ENCODE peak calls at places on chromosome 21, in seven cellular contexts. One of them, this sample, is unnamed.

GRCh38 chr21:18041012-18041411 is 203.6 kb upstream of the CHODL start:
- DNase-seq in transverse colon: no peak
- DNase-seq in uterus: no peak
- DNase-seq in right atrium auricular region: no peak
- DNase-seq in upper lobe of right lung: no peak
- DNase-seq in fibroblast of lung: no peak
- DNase-seq in lower lobe of right lung: no peak
- DNase-seq in this sample: no peak

GRCh38 chr21:27379381-27379780 is 412.5 kb upstream of the ADAMTS5 start:
- DNase-seq in upper lobe of right lung: no peak
- DNase-seq in lower lobe of right lung: no peak
- DNase-seq in right atrium auricular region: no peak
- DNase-seq in transverse colon: no peak
- DNase-seq in fibroblast of lung: no peak
- DNase-seq in uterus: no peak
- DNase-seq in this sample: no peak

GRCh38 chr21:44267655-44268142 is 6.0 kb upstream of the DNMT3L start:
- DNase-seq in right atrium auricular region: no peak
- DNase-seq in lower lobe of right lung: no peak
- DNase-seq in uterus: peak; percentile 58
- DNase-seq in fibroblast of lung: peak; percentile 3
- DNase-seq in upper lobe of right lung: no peak
- DNase-seq in transverse colon: peak; percentile 32
- DNase-seq in this sample: peak; percentile 54

GRCh38 chr21:31678478-31678877 is 19.0 kb downstream of the SOD1 start:
- DNase-seq in transverse colon: no peak
- DNase-seq in upper lobe of right lung: no peak
- DNase-seq in lower lobe of right lung: no peak
- DNase-seq in right atrium auricular region: no peak
- DNase-seq in fibroblast of lung: no peak
- DNase-seq in uterus: no peak
- DNase-seq in this sample: no peak

GRCh38 chr21:41878831-41879189 is 334 bp downstream of the PRDM15 start:
- DNase-seq in right atrium auricular region: peak; percentile 83
- DNase-seq in upper lobe of right lung: peak; percentile 91
- DNase-seq in lower lobe of right lung: peak; percentile 89
- DNase-seq in transverse colon: peak; percentile 84
- DNase-seq in fibroblast of lung: peak; percentile 85
- DNase-seq in uterus: peak; percentile 79
- DNase-seq in this sample: peak; percentile 85

GRCh38 chr21:43827015-43827611 is 37.7 kb downstream of the RRP1 start:
- DNase-seq in transverse colon: no peak
- DNase-seq in right atrium auricular region: no peak
- DNase-seq in lower lobe of right lung: no peak
- DNase-seq in fibroblast of lung: peak; percentile 57
- DNase-seq in upper lobe of right lung: no peak
- DNase-seq in uterus: no peak
- DNase-seq in this sample: no peak

GRCh38 chr21:41861255-41861654 is 17.9 kb downstream of the PRDM15 start:
- DNase-seq in upper lobe of right lung: peak; percentile 25
- DNase-seq in lower lobe of right lung: no peak
- DNase-seq in right atrium auricular region: no peak
- DNase-seq in uterus: no peak
- DNase-seq in fibroblast of lung: no peak
- DNase-seq in transverse colon: no peak
- DNase-seq in this sample: no peak

GRCh38 chr21:42632771-42633690 is 20.4 kb upstream of the PDE9A start:
- DNase-seq in uterus: no peak
- DNase-seq in upper lobe of right lung: peak; percentile 29
- DNase-seq in fibroblast of lung: no peak
- DNase-seq in right atrium auricular region: no peak
- DNase-seq in transverse colon: peak; percentile 5
- DNase-seq in lower lobe of right lung: peak; percentile 28
- DNase-seq in this sample: no peak

GRCh38 chr21:42214921-42215320 is 4.0 kb upstream of the ABCG1 start:
- DNase-seq in right atrium auricular region: no peak
- DNase-seq in transverse colon: no peak
- DNase-seq in upper lobe of right lung: no peak
- DNase-seq in uterus: no peak
- DNase-seq in fibroblast of lung: no peak
- DNase-seq in lower lobe of right lung: no peak
- DNase-seq in this sample: peak; percentile 14

GRCh38 chr21:30434033-30434631 is 4.1 kb downstream of the KRTAP13-4 start:
- DNase-seq in right atrium auricular region: no peak
- DNase-seq in fibroblast of lung: peak; percentile 0
- DNase-seq in upper lobe of right lung: no peak
- DNase-seq in uterus: no peak
- DNase-seq in lower lobe of right lung: no peak
- DNase-seq in transverse colon: peak; percentile 7
- DNase-seq in this sample: no peak

GRCh38 chr21:29315155-29315749 is 16.5 kb downstream of the BACH1 start:
- DNase-seq in fibroblast of lung: no peak
- DNase-seq in lower lobe of right lung: no peak
- DNase-seq in transverse colon: no peak
- DNase-seq in upper lobe of right lung: no peak
- DNase-seq in uterus: no peak
- DNase-seq in right atrium auricular region: no peak
- DNase-seq in this sample: no peak

GRCh38 chr21:38965910-38966504 is 160.3 kb downstream of the ETS2 start:
- DNase-seq in right atrium auricular region: no peak
- DNase-seq in fibroblast of lung: peak; percentile 75
- DNase-seq in upper lobe of right lung: peak; percentile 78
- DNase-seq in transverse colon: peak; percentile 80
- DNase-seq in lower lobe of right lung: peak; percentile 80
- DNase-seq in uterus: no peak
- DNase-seq in this sample: no peak

GRCh38 chr21:44456915-44457736 is 1.8 kb downstream of the LRRC3 start:
- DNase-seq in right atrium auricular region: no peak
- DNase-seq in uterus: no peak
- DNase-seq in transverse colon: no peak
- DNase-seq in upper lobe of right lung: peak; percentile 64
- DNase-seq in lower lobe of right lung: peak; percentile 46
- DNase-seq in fibroblast of lung: no peak
- DNase-seq in this sample: peak; percentile 77

GRCh38 chr21:41210405-41211040 is 42.6 kb downstream of the BACE2 start:
- DNase-seq in transverse colon: no peak
- DNase-seq in right atrium auricular region: peak; percentile 64
- DNase-seq in lower lobe of right lung: no peak
- DNase-seq in upper lobe of right lung: no peak
- DNase-seq in uterus: no peak
- DNase-seq in fibroblast of lung: no peak
- DNase-seq in this sample: no peak

GRCh38 chr21:17848228-17848627 is 29.1 kb upstream of the C21orf91 start:
- DNase-seq in fibroblast of lung: peak; percentile 97
- DNase-seq in lower lobe of right lung: no peak
- DNase-seq in upper lobe of right lung: no peak
- DNase-seq in transverse colon: peak; percentile 35
- DNase-seq in right atrium auricular region: no peak
- DNase-seq in uterus: peak; percentile 36
- DNase-seq in this sample: no peak

GRCh38 chr21:29508311-29508710 is 209.6 kb downstream of the BACH1 start:
- DNase-seq in fibroblast of lung: no peak
- DNase-seq in upper lobe of right lung: no peak
- DNase-seq in transverse colon: no peak
- DNase-seq in right atrium auricular region: no peak
- DNase-seq in uterus: no peak
- DNase-seq in lower lobe of right lung: no peak
- DNase-seq in this sample: no peak

GRCh38 chr21:43362928-43363314 is 64.0 kb downstream of the SIK1 start:
- DNase-seq in lower lobe of right lung: no peak
- DNase-seq in fibroblast of lung: no peak
- DNase-seq in right atrium auricular region: no peak
- DNase-seq in transverse colon: peak; percentile 59
- DNase-seq in uterus: no peak
- DNase-seq in upper lobe of right lung: no peak
- DNase-seq in this sample: no peak

GRCh38 chr21:32334980-32335471 is 36.4 kb downstream of the MRAP start:
- DNase-seq in upper lobe of right lung: no peak
- DNase-seq in lower lobe of right lung: no peak
- DNase-seq in uterus: no peak
- DNase-seq in transverse colon: no peak
- DNase-seq in fibroblast of lung: no peak
- DNase-seq in right atrium auricular region: no peak
- DNase-seq in this sample: no peak

GRCh38 chr21:32819702-32820101 is 48.1 kb upstream of the PAXBP1 start:
- DNase-seq in lower lobe of right lung: no peak
- DNase-seq in fibroblast of lung: peak; percentile 96
- DNase-seq in right atrium auricular region: peak; percentile 74
- DNase-seq in upper lobe of right lung: no peak
- DNase-seq in transverse colon: no peak
- DNase-seq in uterus: peak; percentile 52
- DNase-seq in this sample: no peak

GRCh38 chr21:42156690-42157605 is 62.0 kb upstream of the ABCG1 start:
- DNase-seq in upper lobe of right lung: peak; percentile 61
- DNase-seq in right atrium auricular region: no peak
- DNase-seq in lower lobe of right lung: no peak
- DNase-seq in uterus: no peak
- DNase-seq in transverse colon: peak; percentile 31
- DNase-seq in fibroblast of lung: no peak
- DNase-seq in this sample: no peak

GRCh38 chr21:44326716-44327602 is 12.2 kb downstream of the CFAP410 start:
- DNase-seq in upper lobe of right lung: no peak
- DNase-seq in lower lobe of right lung: no peak
- DNase-seq in fibroblast of lung: no peak
- DNase-seq in right atrium auricular region: no peak
- DNase-seq in transverse colon: no peak
- DNase-seq in uterus: no peak
- DNase-seq in this sample: peak; percentile 70

GRCh38 chr21:42590431-42591131 is 62.8 kb upstream of the PDE9A start:
- DNase-seq in upper lobe of right lung: no peak
- DNase-seq in right atrium auricular region: no peak
- DNase-seq in fibroblast of lung: no peak
- DNase-seq in lower lobe of right lung: no peak
- DNase-seq in uterus: no peak
- DNase-seq in transverse colon: no peak
- DNase-seq in this sample: no peak

DNA sequence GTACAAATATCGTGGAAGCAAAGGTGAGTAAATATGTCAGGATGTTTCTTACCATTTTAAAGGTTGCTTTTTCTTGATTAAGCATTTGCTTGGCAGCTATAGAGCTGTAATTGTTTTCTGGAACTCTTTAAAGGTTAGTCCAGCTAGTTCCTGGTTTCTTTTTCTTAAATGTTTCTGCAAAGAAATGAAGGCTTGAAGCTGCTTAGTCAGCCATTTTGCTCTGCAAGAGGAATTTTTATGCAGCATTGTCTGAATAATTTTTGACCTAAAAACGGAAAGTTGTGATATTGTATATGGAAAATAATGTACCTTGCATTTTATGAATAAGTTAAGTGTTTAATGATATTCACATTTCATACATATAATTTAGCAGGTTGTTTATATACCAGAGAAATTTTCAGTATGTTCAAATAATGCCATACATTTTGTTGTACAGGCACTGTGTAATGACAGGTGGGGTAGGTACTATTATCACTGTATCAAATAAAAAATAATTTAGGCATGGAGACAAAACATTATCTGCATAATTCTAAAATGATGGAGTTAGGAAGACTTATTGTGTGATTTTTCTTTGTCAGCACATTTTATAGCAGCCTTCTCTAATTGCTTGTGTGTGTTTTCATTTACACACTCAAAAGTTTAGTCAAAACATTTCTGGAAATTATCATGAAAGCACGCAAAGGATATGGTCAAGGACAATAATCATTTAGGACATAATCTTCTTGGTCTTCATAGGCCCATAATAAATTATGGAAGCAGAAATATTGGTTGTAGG is 624.4 kb downstream of the NCAM2 start:
- DNase-seq in transverse colon: no peak
- DNase-seq in uterus: no peak
- DNase-seq in right atrium auricular region: no peak
- DNase-seq in upper lobe of right lung: no peak
- DNase-seq in fibroblast of lung: no peak
- DNase-seq in lower lobe of right lung: no peak
- DNase-seq in this sample: no peak
- H3K4me1 ChIP-seq in transverse colon: no peaks in the 10 kb centered on the region
- H3K4me1 ChIP-seq in uterus: no peaks in the 10 kb centered on the region
- H3K4me1 ChIP-seq in right atrium auricular region: no peaks in the 10 kb centered on the region
- H3K4me1 ChIP-seq in upper lobe of right lung: no peaks in the 10 kb centered on the region
- H3K4me1 ChIP-seq in fibroblast of lung: no peaks in the 10 kb centered on the region
- H3K4me1 ChIP-seq in lower lobe of right lung: no peaks in the 10 kb centered on the region
- H3K4me1 ChIP-seq in this sample: no peaks in the 10 kb centered on the region

DNA sequence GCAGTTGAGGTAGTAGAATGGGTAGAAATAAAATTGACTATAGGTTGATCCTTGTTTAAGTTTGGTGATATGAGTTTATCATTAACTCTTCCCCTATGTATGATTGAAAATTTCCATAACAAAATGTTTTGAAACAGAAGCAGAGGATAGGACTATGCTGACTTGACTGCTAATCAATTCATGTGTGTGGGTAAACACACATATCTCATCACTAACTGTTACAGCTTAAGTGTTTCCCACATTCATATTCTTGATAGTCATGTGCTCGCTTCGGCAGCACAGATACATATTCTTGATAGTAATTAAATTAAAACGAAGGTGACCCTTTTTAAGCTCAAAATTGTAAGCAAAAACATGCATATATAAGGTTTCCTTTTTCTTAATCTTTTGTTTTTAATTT is 68.2 kb upstream of the SAMSN1 start:
- DNase-seq in transverse colon: no peak
- DNase-seq in uterus: no peak
- DNase-seq in lower lobe of right lung: no peak
- DNase-seq in upper lobe of right lung: no peak
- DNase-seq in right atrium auricular region: no peak
- DNase-seq in fibroblast of lung: no peak
- DNase-seq in this sample: no peak
- TF ChIP-seq CTCF in transverse colon: no peak
- TF ChIP-seq CTCF in uterus: no peak
- TF ChIP-seq CTCF in lower lobe of right lung: no peak
- TF ChIP-seq CTCF in upper lobe of right lung: no peak
- TF ChIP-seq CTCF in right atrium auricular region: no peak
- TF ChIP-seq CTCF in fibroblast of lung: no peak
- TF ChIP-seq CTCF in this sample: no peak

GRCh38 chr21:34094949-34095348 is 21.6 kb downstream of the MRPS6 start:
- DNase-seq in fibroblast of lung: no peak
- DNase-seq in upper lobe of right lung: no peak
- DNase-seq in right atrium auricular region: no peak
- DNase-seq in uterus: no peak
- DNase-seq in transverse colon: no peak
- DNase-seq in lower lobe of right lung: no peak
- DNase-seq in this sample: no peak

GRCh38 chr21:34100789-34101188 is 27.4 kb downstream of the MRPS6 start:
- DNase-seq in transverse colon: no peak
- DNase-seq in uterus: no peak
- DNase-seq in right atrium auricular region: no peak
- DNase-seq in upper lobe of right lung: no peak
- DNase-seq in fibroblast of lung: no peak
- DNase-seq in lower lobe of right lung: no peak
- DNase-seq in this sample: no peak

GRCh38 chr21:34105947-34106541 is 32.7 kb downstream of the MRPS6 start:
- DNase-seq in fibroblast of lung: no peak
- DNase-seq in upper lobe of right lung: no peak
- DNase-seq in right atrium auricular region: no peak
- DNase-seq in uterus: no peak
- DNase-seq in transverse colon: no peak
- DNase-seq in lower lobe of right lung: no peak
- DNase-seq in this sample: no peak

GRCh38 chr21:34100337-34100736 is 27.0 kb downstream of the MRPS6 start:
- DNase-seq in right atrium auricular region: no peak
- DNase-seq in lower lobe of right lung: no peak
- DNase-seq in upper lobe of right lung: no peak
- DNase-seq in fibroblast of lung: no peak
- DNase-seq in uterus: no peak
- DNase-seq in transverse colon: no peak
- DNase-seq in this sample: no peak
- H3K4me3 ChIP-seq in right atrium auricular region: no peak overlapping the region
- H3K4me3 ChIP-seq in lower lobe of right lung: no peak overlapping the region
- H3K4me3 ChIP-seq in upper lobe of right lung: no peak overlapping the region
- H3K4me3 ChIP-seq in fibroblast of lung: no peak overlapping the region
- H3K4me3 ChIP-seq in uterus: no peak overlapping the region
- H3K4me3 ChIP-seq in transverse colon: no peak overlapping the region
- H3K4me3 ChIP-seq in this sample: no peak overlapping the region

GRCh38 chr21:45849651-45850050 is 131.9 kb upstream of the COL6A1 start:
- DNase-seq in right atrium auricular region: no peak
- DNase-seq in transverse colon: no peak
- DNase-seq in upper lobe of right lung: no peak
- DNase-seq in lower lobe of right lung: no peak
- DNase-seq in fibroblast of lung: no peak
- DNase-seq in uterus: no peak
- DNase-seq in this sample: no peak
- H3K4me1 ChIP-seq in right atrium auricular region: no peaks in the 10 kb centered on the region
- H3K4me1 ChIP-seq in transverse colon: peaks cover 5% of the 10 kb centered on the region
- H3K4me1 ChIP-seq in upper lobe of right lung: no peaks in the 10 kb centered on the region
- H3K4me1 ChIP-seq in lower lobe of right lung: no peaks in the 10 kb centered on the region
- H3K4me1 ChIP-seq in fibroblast of lung: no peaks in the 10 kb centered on the region
- H3K4me1 ChIP-seq in uterus: no peaks in the 10 kb centered on the region
- H3K4me1 ChIP-seq in this sample: no peaks in the 10 kb centered on the region

This sample was measured in left lung.